ENCODE peak calls at places on chromosome 19, in nine cellular contexts. Y is right lobe of liver, D is astrocyte, R is Peyer's patch, K is body of pancreas, B is HL-60, S is stomach, C is heart left ventricle, V is brain microvascular endothelial cell. P is an unnamed sample.

GRCh38 chr19:13629687-13630357 is 123.5 kb upstream of the CACNA1A start:
- DNase-seq in Y (no peak), D (peak; percentile 79), R (no peak), K (no peak), B (no peak), S (no peak), C (no peak), V (no peak), P (no peak)

GRCh38 chr19:3007975-3008374 is 21.1 kb downstream of the TLE2 start:
- DNase-seq in Y (no peak), D (no peak), R (no peak), K (no peak), B (no peak), S (no peak), C (no peak), V (no peak), P (no peak)

GRCh38 chr19:44576843-44577565 is 36.4 kb upstream of the IGSF23 start:
- DNase-seq in Y (peak; percentile 57), D (peak; percentile 16), R (peak; percentile 69), K (peak; percentile 60), B (no peak), S (peak; percentile 56), C (no peak), V (peak; percentile 14), P (no peak)

GRCh38 chr19:19062454-19063182 is 1.2 kb upstream of the SLC25A42 start:
- DNase-seq in Y (no peak), D (peak; percentile 41), R (no peak), K (no peak), B (no peak), S (no peak), C (no peak), V (peak; percentile 11), P (no peak)

GRCh38 chr19:34428549-34429285 is 536 bp downstream of the UBA2 start:
- DNase-seq in Y (peak; percentile 52), D (peak; percentile 8), R (peak; percentile 53), K (peak; percentile 37), B (no peak), S (peak; percentile 31), C (peak; percentile 10), V (no peak), P (no peak)

GRCh38 chr19:50046649-50047503 is 21.1 kb downstream of the ZNF473 start:
- DNase-seq in Y (no peak), D (no peak), R (peak; percentile 69), K (peak; percentile 63), B (no peak), S (peak; percentile 29), C (peak; percentile 28), V (peak; percentile 7), P (peak; percentile 43)

GRCh38 chr19:8513687-8514504 is at the start of gene ZNF414:
- DNase-seq in Y (peak; percentile 97), D (peak; percentile 88), R (peak; percentile 99), K (peak; percentile 98), B (peak; percentile 98), S (peak; percentile 98), C (peak; percentile 97), V (peak; percentile 97), P (peak; percentile 90)

GRCh38 chr19:3668331-3669133 is 31.7 kb downstream of the PIP5K1C start:
- DNase-seq in Y (no peak), D (peak; percentile 26), R (no peak), K (no peak), B (no peak), S (no peak), C (no peak), V (no peak), P (no peak)

GRCh38 chr19:8393871-8394250 is 3.7 kb downstream of the RAB11B start:
- DNase-seq in Y (no peak), D (no peak), R (no peak), K (no peak), B (no peak), S (no peak), C (no peak), V (no peak), P (no peak)

GRCh38 chr19:13692096-13692495 is 72.2 kb upstream of the MRI1 start:
- DNase-seq in Y (no peak), D (peak; percentile 80), R (no peak), K (no peak), B (no peak), S (no peak), C (no peak), V (no peak), P (peak; percentile 4)

GRCh38 chr19:18399008-18399407 is 1.6 kb upstream of the LRRC25 start:
- DNase-seq in Y (peak; percentile 91), D (peak; percentile 70), R (peak; percentile 70), K (peak; percentile 59), B (no peak), S (peak; percentile 87), C (peak; percentile 28), V (no peak), P (no peak)

GRCh38 chr19:50008532-50008931 is 16.6 kb downstream of the VRK3 start:
- DNase-seq in Y (no peak), D (no peak), R (no peak), K (no peak), B (no peak), S (no peak), C (no peak), V (no peak), P (no peak)

GRCh38 chr19:44232867-44233266 is 20.5 kb downstream of the ZNF227 start:
- DNase-seq in Y (no peak), D (no peak), R (no peak), K (no peak), B (no peak), S (no peak), C (no peak), V (no peak), P (no peak)

GRCh38 chr19:46759817-46760333 is 13.6 kb upstream of the STRN4 start:
- DNase-seq in Y (no peak), D (peak; percentile 84), R (no peak), K (no peak), B (no peak), S (no peak), C (no peak), V (peak; percentile 29), P (no peak)

GRCh38 chr19:4064551-4065260 is 2.0 kb downstream of the ZBTB7A start:
- DNase-seq in Y (peak; percentile 68), D (no peak), R (peak; percentile 76), K (peak; percentile 60), B (peak; percentile 86), S (peak; percentile 56), C (peak; percentile 70), V (no peak), P (no peak)

GRCh38 chr19:33459691-33460090 is 61.9 kb downstream of the PEPD start:
- DNase-seq in Y (no peak), D (no peak), R (peak; percentile 31), K (no peak), B (no peak), S (no peak), C (no peak), V (no peak), P (no peak)

GRCh38 chr19:17687857-17688784 is at the start of gene UNC13A:
- DNase-seq in Y (no peak), D (no peak), R (no peak), K (peak; percentile 48), B (no peak), S (peak; percentile 37), C (peak; percentile 53), V (peak; percentile 33), P (no peak)

GRCh38 chr19:44808463-44809371 is at the start of gene BCAM:
- DNase-seq in Y (peak; percentile 86), D (peak; percentile 27), R (peak; percentile 72), K (peak; percentile 75), B (no peak), S (peak; percentile 82), C (peak; percentile 93), V (no peak), P (no peak)

DNA sequence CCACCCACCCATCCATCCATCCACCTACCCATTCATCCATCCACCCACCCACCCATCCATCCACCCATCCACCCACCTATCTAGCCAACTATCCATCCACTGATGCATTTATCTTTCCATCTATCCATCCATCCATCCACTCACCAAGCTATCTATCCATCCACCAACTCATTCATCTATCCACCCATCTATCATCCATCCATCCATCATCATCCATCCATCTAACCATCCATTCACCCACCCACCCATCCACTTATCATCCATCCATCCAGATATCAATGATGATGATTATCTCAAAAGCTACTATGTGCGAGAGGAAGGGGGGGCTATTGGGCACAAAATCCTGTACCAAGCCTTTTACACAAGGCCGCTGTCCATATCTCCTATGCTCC is 5.5 kb downstream of the YIF1B start:
- DNase-seq in Y (no peak), D (no peak), R (no peak), K (no peak), B (no peak), S (no peak), C (no peak), V (no peak), P (no peak)
- H3K27ac ChIP-seq in Y (no peak overlapping the region), D (no peak overlapping the region), R (no peak overlapping the region), K (no peak overlapping the region), B (no peak overlapping the region), S (no peak overlapping the region), C (no peak overlapping the region), V (no peak overlapping the region), P (no peak overlapping the region)

GRCh38 chr19:16273005-16273404 is 51.6 kb upstream of the KLF2 start:
- DNase-seq in Y (no peak), D (peak; percentile 57), R (no peak), K (no peak), B (no peak), S (no peak), C (peak; percentile 47), V (no peak), P (no peak)
- H3K27ac ChIP-seq in Y (no peak overlapping the region), D (no peak overlapping the region), R (peak overlapping the region; percentile 32), K (no peak overlapping the region), B (no peak overlapping the region), S (peak overlapping the region; percentile 71), C (peak overlapping the region; percentile 76), V (no peak overlapping the region), P (peak overlapping the region; percentile 88)

GRCh38 chr19:10551698-10552301 is 8.1 kb downstream of the ATG4D start:
- DNase-seq in Y (no peak), D (no peak), R (no peak), K (peak; percentile 50), B (no peak), S (peak; percentile 32), C (no peak), V (no peak), P (no peak)
- H3K27ac ChIP-seq in Y (no peak overlapping the region), D (no peak overlapping the region), R (peak overlapping the region; percentile 55), K (no peak overlapping the region), B (no peak overlapping the region), S (no peak overlapping the region), C (no peak overlapping the region), V (no peak overlapping the region), P (no peak overlapping the region)

DNA sequence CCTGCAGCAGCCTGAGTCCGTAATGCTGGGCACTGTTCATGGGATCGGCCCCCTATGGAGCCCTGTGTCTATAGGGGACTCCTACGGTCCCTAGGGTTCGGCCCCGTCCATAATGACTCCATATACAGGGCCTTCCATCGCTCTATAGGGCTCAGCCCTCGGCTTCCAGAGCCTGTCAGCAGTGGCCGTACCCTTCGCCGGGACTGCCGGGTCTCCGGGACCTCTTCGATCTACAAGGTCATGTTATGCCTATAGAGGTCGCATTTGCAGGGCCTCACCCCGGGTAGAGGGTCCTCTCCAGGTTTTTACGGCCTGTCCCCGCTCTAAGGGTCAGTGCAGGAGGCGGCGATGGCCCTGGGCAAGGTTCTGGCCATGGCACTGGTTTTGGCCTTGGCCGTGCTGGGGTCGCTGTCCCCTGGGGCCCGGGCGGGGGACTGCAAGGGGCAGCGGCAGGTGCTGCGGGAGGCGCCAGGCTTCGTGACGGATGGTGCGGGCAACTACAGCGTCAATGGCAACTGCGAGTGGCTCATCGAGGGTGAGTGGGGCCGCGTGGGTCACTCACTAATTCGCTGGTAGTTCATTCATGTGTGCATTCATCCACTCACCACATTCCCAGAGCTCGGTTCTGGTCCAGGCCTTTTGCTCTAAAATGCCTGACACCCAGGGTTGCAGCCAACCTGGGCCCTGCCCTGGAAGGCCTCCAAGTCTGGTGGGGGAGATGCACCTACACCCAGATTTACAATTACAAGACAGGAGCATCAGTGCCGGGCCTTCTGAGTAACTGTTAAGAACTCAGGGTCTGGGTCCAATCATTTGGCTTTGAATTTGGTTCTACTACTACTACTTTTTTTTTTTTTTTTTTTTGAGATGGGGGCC is 699 bp downstream of the MEGF8 start:
- DNase-seq in Y (no peak), D (no peak), R (no peak), K (peak; percentile 22), B (no peak), S (peak; percentile 28), C (no peak), V (no peak), P (no peak)
- H3K27ac ChIP-seq in Y (peak overlapping the region; percentile 71), D (peak overlapping the region; percentile 54), R (peak overlapping the region; percentile 71), K (no peak overlapping the region), B (peak overlapping the region; percentile 78), S (peak overlapping the region; percentile 87), C (peak overlapping the region; percentile 82), V (peak overlapping the region; percentile 34), P (peak overlapping the region; percentile 11)